ENCODE peak calls at places on chromosomes 11 and 22, in nine cellular contexts. I is foreskin fibroblast; Y is heart right ventricle; Q is lung; S is neural crest cell; O is T-helper 2 cell; R is cerebellum; X is NCI-H1417; Z is CD4-positive, CD25-positive, alpha-beta regulatory T cell. T is an unnamed sample.

GRCh38 chr22:31136711-31137110 is 3.6 kb downstream of the PLA2G3 start:
- DNase-seq in S (no peak), I (no peak), Q (no peak), X (no peak), Z (no peak), O (no peak), R (no peak), Y (no peak), T (no peak)

GRCh38 chr22:50048066-50048765 is 9.9 kb downstream of the TTLL8 start:
- DNase-seq in R (no peak), Q (no peak), S (no peak), X (no peak), I (no peak), O (no peak), Y (no peak), Z (no peak), T (no peak)

GRCh38 chr11:108122166-108122628 is 830 bp downstream of the ACAT1 start:
- DNase-seq in I (peak), Q (no peak), Z (no peak), Y (no peak), R (peak), X (peak), O (no peak), S (no peak), T (no peak)

GRCh38 chr11:7347611-7348431 is 96.1 kb downstream of the SYT9 start:
- DNase-seq in S (no peak), R (peak), X (no peak), Z (no peak), O (no peak), Q (no peak), I (no peak), Y (no peak), T (no peak)

GRCh38 chr11:19232910-19233503 is 7.7 kb downstream of the E2F8 start:
- DNase-seq in X (no peak), Z (no peak), I (peak), S (no peak), O (no peak), Y (no peak), R (no peak), Q (no peak), T (no peak)

GRCh38 chr11:10257478-10257877 is 36.5 kb downstream of the SBF2 start:
- DNase-seq in Y (no peak), Z (no peak), S (no peak), X (no peak), I (no peak), R (no peak), Q (no peak), O (no peak), T (no peak)

GRCh38 chr11:3153291-3153861 is 11.7 kb downstream of the OSBPL5 start:
- DNase-seq in I (peak), S (no peak), X (no peak), O (no peak), Q (no peak), Z (no peak), R (no peak), Y (peak), T (no peak)

GRCh38 chr22:42637555-42637954 is 2.8 kb downstream of the ATP5MGL start:
- DNase-seq in I (no peak), X (no peak), Q (no peak), Z (no peak), R (no peak), O (no peak), S (no peak), Y (no peak), T (no peak)

GRCh38 chr22:43126506-43127165 is 16.1 kb downstream of the BIK start:
- DNase-seq in Z (no peak), Y (no peak), I (peak), S (no peak), Q (no peak), X (no peak), O (no peak), R (no peak), T (no peak)

GRCh38 chr11:60891103-60891741 is 15.2 kb downstream of the PRPF19 start:
- DNase-seq in Y (no peak), I (no peak), Z (no peak), O (no peak), Q (no peak), X (no peak), S (no peak), R (no peak), T (no peak)

GRCh38 chr11:62853279-62853965 is 14.0 kb upstream of the WDR74 start:
- DNase-seq in I (no peak), R (no peak), O (no peak), S (no peak), Y (no peak), X (no peak), Z (no peak), Q (no peak), T (no peak)

T was measured in GM20000.